ENCODE peak calls at places on chromosomes 16 and 17, in seven cellular contexts. E, X, P, N, Z, I and W are unnamed samples. For H3K27me3, the result is how much of the 10 kb centered on the place peaks cover.

GRCh38 chr16:85457366-85457765 is 155.8 kb upstream of the GSE1 start:
- DNase-seq in E (no peak), I (no peak), P (no peak), Z (peak), X (no peak), N (no peak), W (no peak)

GRCh38 chr16:66408181-66409048 is 18.7 kb upstream of the BEAN1 start:
- DNase-seq in X (no peak), I (peak), Z (peak), N (no peak), E (no peak), P (no peak), W (no peak)

GRCh38 chr17:77425791-77426641 is 285.2 kb downstream of the SEC14L1 start:
- DNase-seq in N (no peak), P (peak), Z (peak), I (peak), E (peak), X (no peak), W (no peak)

GRCh38 chr17:17816831-17817551 is 19.8 kb downstream of the SREBF1 start:
- DNase-seq in E (no peak), Z (no peak), P (no peak), X (no peak), N (no peak), I (no peak), W (no peak)

GRCh38 chr17:17152385-17152784 is 53.7 kb downstream of the PLD6 start:
- DNase-seq in Z (no peak), E (no peak), I (no peak), X (peak), P (no peak), N (no peak), W (no peak)

GRCh38 chr17:81870978-81871386 is at the start of gene ARHGDIA:
- DNase-seq in I (no peak), P (no peak), Z (no peak), X (no peak), N (peak), E (no peak), W (no peak)

GRCh38 chr17:34721326-34721725 is 141.9 kb downstream of the TMEM132E start:
- DNase-seq in Z (peak), I (no peak), P (no peak), X (no peak), N (peak), E (no peak), W (no peak)

GRCh38 chr17:1643293-1643998 is 2.1 kb downstream of the SCARF1 start:
- DNase-seq in P (peak), Z (peak), X (peak), E (no peak), N (peak), I (no peak), W (peak)

GRCh38 chr16:86297391-86297790 is 212.9 kb upstream of the FOXF1 start:
- DNase-seq in E (no peak), Z (no peak), I (no peak), X (no peak), P (no peak), N (no peak), W (no peak)

GRCh38 chr16:58652741-58653140 is 23.1 kb upstream of the CNOT1 start:
- DNase-seq in E (no peak), N (no peak), P (no peak), Z (no peak), X (no peak), I (no peak), W (no peak)

GRCh38 chr16:2764718-2765117 is 12.3 kb downstream of the SRRM2 start:
- DNase-seq in I (no peak), Z (no peak), X (no peak), P (no peak), E (no peak), N (no peak), W (no peak)

GRCh38 chr17:74452841-74453661 is 13.4 kb upstream of the CD300A start:
- DNase-seq in N (peak), P (peak), Z (no peak), X (no peak), I (no peak), E (no peak), W (no peak)

GRCh38 chr17:35765731-35766488 is 5.2 kb downstream of the C17orf50 start:
- DNase-seq in X (no peak), N (no peak), P (no peak), E (no peak), Z (no peak), I (no peak), W (no peak)

GRCh38 chr17:6387442-6387841 is 47.5 kb downstream of the AIPL1 start:
- DNase-seq in P (no peak), E (no peak), I (no peak), Z (no peak), N (no peak), X (no peak), W (no peak)

GRCh38 chr16:1362807-1363206 is 11.1 kb downstream of the GNPTG start:
- DNase-seq in N (peak), P (no peak), Z (no peak), I (no peak), X (no peak), E (no peak), W (no peak)

GRCh38 chr17:51119415-51120356 is 982 bp downstream of the SPAG9 start:
- DNase-seq in E (peak), P (peak), Z (peak), N (peak), I (no peak), X (peak), W (peak)

GRCh38 chr17:5672141-5672540 is 87.8 kb upstream of the NLRP1 start:
- DNase-seq in Z (no peak), X (no peak), E (no peak), P (no peak), N (no peak), I (no peak), W (no peak)

GRCh38 chr17:19713462-19713861 is 2.9 kb downstream of the SLC47A2 start:
- DNase-seq in X (no peak), E (no peak), Z (peak), N (no peak), I (no peak), P (no peak), W (no peak)

GRCh38 chr17:79002291-79002690 is 7.3 kb downstream of the CANT1 start:
- DNase-seq in E (peak), P (no peak), I (no peak), N (no peak), X (no peak), Z (no peak), W (no peak)

GRCh38 chr16:89001117-89002027 is 24.4 kb upstream of the CBFA2T3 start:
- DNase-seq in P (no peak), Z (no peak), N (no peak), X (no peak), I (no peak), E (no peak), W (no peak)

GRCh38 chr16:79283578-79283977 is 317.0 kb downstream of the MAF start:
- DNase-seq in Z (no peak), I (no peak), N (no peak), X (no peak), E (no peak), P (no peak), W (no peak)

GRCh38 chr17:2703181-2703580 is 8.4 kb downstream of the CLUH start:
- DNase-seq in P (no peak), E (no peak), X (no peak), I (no peak), Z (no peak), N (peak), W (no peak)

GRCh38 chr17:2053380-2054261 is 1.3 kb upstream of the HIC1 start:
- DNase-seq in E (peak), Z (peak), P (peak), N (peak), I (no peak), X (no peak), W (peak)

GRCh38 chr17:67056746-67057490 is 12.6 kb downstream of the CACNG1 start:
- DNase-seq in P (no peak), Z (no peak), E (no peak), N (no peak), I (no peak), X (peak), W (no peak)

GRCh38 chr17:41660221-41660711 is 28.4 kb upstream of the EIF1 start:
- DNase-seq in E (no peak), N (no peak), I (no peak), X (no peak), Z (no peak), P (no peak), W (no peak)

GRCh38 chr16:24191876-24192402 is 64.2 kb upstream of the CACNG3 start:
- DNase-seq in N (no peak), I (no peak), X (no peak), Z (no peak), P (no peak), E (no peak), W (no peak)

GRCh38 chr16:86651823-86652222 is 73.5 kb downstream of the FOXL1 start:
- DNase-seq in Z (no peak), I (no peak), X (no peak), P (no peak), E (no peak), N (no peak), W (no peak)

GRCh38 chr16:68936729-68937631 is 93.6 kb downstream of the TANGO6 start:
- DNase-seq in E (no peak), P (no peak), I (no peak), N (no peak), Z (no peak), X (no peak), W (peak)

GRCh38 chr17:77303620-77304019 is 162.9 kb downstream of the SEC14L1 start:
- DNase-seq in X (no peak), E (no peak), P (no peak), N (no peak), I (no peak), Z (no peak), W (no peak)

GRCh38 chr17:45149669-45150603 is 1.7 kb downstream of the HEXIM1 start:
- DNase-seq in E (peak), X (peak), N (peak), Z (peak), P (peak), I (no peak), W (peak)

GRCh38 chr16:22937169-22937568 is 123.2 kb downstream of the HS3ST2 start:
- DNase-seq in P (no peak), X (no peak), I (no peak), E (no peak), Z (no peak), N (no peak), W (no peak)

GRCh38 chr16:50598256-50598894 is 50.2 kb downstream of the NKD1 start:
- DNase-seq in Z (no peak), P (no peak), I (no peak), X (no peak), N (peak), E (no peak), W (no peak)

GRCh38 chr16:3469736-3470135 is 25.6 kb downstream of the C16orf90 start:
- DNase-seq in N (no peak), Z (no peak), E (no peak), I (no peak), X (no peak), P (no peak), W (no peak)

GRCh38 chr17:68710976-68711375 is 109.8 kb upstream of the FAM20A start:
- DNase-seq in I (no peak), N (no peak), Z (no peak), E (no peak), P (no peak), X (no peak), W (no peak)
- TF ChIP-seq CTCF in I (no peak), N (no peak), Z (no peak), E (no peak), P (no peak), X (no peak), W (no peak)

GRCh38 chr17:39716879-39717536 is 13.3 kb downstream of the MIEN1 start:
- DNase-seq in N (peak), I (no peak), E (no peak), P (no peak), Z (no peak), X (no peak), W (no peak)

GRCh38 chr17:39719563-39719962 is 10.8 kb downstream of the MIEN1 start:
- DNase-seq in I (no peak), E (no peak), Z (no peak), N (no peak), X (no peak), P (no peak), W (no peak)

GRCh38 chr17:39715375-39716072 is 14.8 kb downstream of the MIEN1 start:
- DNase-seq in Z (no peak), X (no peak), P (no peak), N (no peak), I (no peak), E (no peak), W (no peak)

GRCh38 chr17:39716073-39716818 is 14.1 kb downstream of the MIEN1 start:
- DNase-seq in I (no peak), P (no peak), E (no peak), N (no peak), X (no peak), Z (no peak), W (no peak)

GRCh38 chr17:39717660-39718059 is 12.7 kb downstream of the MIEN1 start:
- DNase-seq in E (no peak), X (no peak), I (no peak), N (no peak), Z (no peak), P (no peak), W (no peak)
- H3K4me3 ChIP-seq in E (no peak), X (no peak), I (no peak), N (no peak), Z (no peak), P (no peak), W (no peak)

GRCh38 chr17:50003916-50004315 is 8.9 kb upstream of the DLX3 start:
- DNase-seq in Z (no peak), N (no peak), I (no peak), X (no peak), E (no peak), P (no peak), W (no peak)
- H3K27me3 ChIP-seq in Z (under half), N (under half), I (under half), X (under half), E (under half), P (under half), W (under half)

DNA sequence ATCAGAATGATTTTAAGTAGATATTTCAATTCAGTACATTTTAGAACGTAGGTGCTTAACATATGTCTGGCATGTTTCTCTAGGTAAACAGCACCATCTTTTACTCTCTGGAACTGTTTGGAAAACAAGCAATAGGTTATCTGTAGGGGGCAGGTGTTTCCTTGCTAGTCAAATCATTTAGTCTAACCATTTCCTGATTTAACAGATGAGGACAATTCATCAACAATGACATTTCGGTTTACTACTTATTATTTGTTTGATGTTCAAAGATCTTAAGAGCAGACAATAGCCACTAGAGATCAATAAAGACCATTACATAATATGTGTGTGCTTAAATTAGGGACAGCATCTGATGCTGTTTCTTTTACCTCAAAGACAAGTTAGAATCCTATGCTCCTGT is 173.1 kb downstream of the CEP112 start:
- DNase-seq in N (no peak), Z (no peak), X (no peak), E (no peak), I (no peak), P (no peak), W (no peak)
- TF ChIP-seq CTCF in N (no peak), Z (no peak), X (no peak), E (no peak), I (no peak), P (no peak), W (no peak)

GRCh38 chr17:7575481-7575883 is 4.0 kb upstream of the CD68 start:
- DNase-seq in X (no peak), Z (no peak), N (no peak), E (no peak), P (no peak), I (no peak), W (no peak)
- H3K4me3 ChIP-seq in X (no peak), Z (peak), N (no peak), E (no peak), P (no peak), I (peak), W (peak)